ENCODE peak calls at places on chromosomes 1 and 21, in eight cellular contexts. F, W, A, C, E, V, G and U are unnamed samples.

GRCh38 chr1:234702342-234703000 is 92.5 kb upstream of the IRF2BP2 start:
- DNase-seq in F (no peak), W (no peak), A (no peak), C (no peak), E (no peak), V (no peak), G (no peak), U (no peak)

GRCh38 chr1:226974544-226975258 is 34.6 kb downstream of the COQ8A start:
- DNase-seq in F (no peak), W (no peak), A (no peak), C (no peak), E (no peak), V (peak), G (no peak), U (peak)

GRCh38 chr1:244840219-244840794 is 4.8 kb downstream of the COX20 start:
- DNase-seq in F (no peak), W (no peak), A (no peak), C (no peak), E (no peak), V (peak), G (no peak), U (no peak)

GRCh38 chr21:37447288-37447936 is 80.8 kb downstream of the DYRK1A start:
- DNase-seq in F (no peak), W (peak), A (no peak), C (no peak), E (no peak), V (no peak), G (no peak), U (no peak)

GRCh38 chr21:22871692-22872091 is 1873.5 kb downstream of the NCAM2 start:
- DNase-seq in F (no peak), W (no peak), A (no peak), C (no peak), E (no peak), V (no peak), G (no peak), U (no peak)

GRCh38 chr1:48048064-48048463 is 50.9 kb upstream of the TRABD2B start:
- DNase-seq in F (no peak), W (no peak), A (no peak), C (no peak), E (no peak), V (peak), G (no peak), U (peak)

GRCh38 chr1:207807395-207808321 is 55.8 kb downstream of the CD46 start:
- DNase-seq in F (no peak), W (no peak), A (no peak), C (no peak), E (no peak), V (peak), G (no peak), U (peak)

GRCh38 chr1:39566441-39567137 is 10.0 kb downstream of the PABPC4 start:
- DNase-seq in F (no peak), W (no peak), A (no peak), C (no peak), E (no peak), V (no peak), G (no peak), U (no peak)

GRCh38 chr1:14850563-14850962 is 252.1 kb downstream of the KAZN start:
- DNase-seq in F (no peak), W (no peak), A (no peak), C (no peak), E (no peak), V (peak), G (no peak), U (peak)